ENCODE peak calls at places on chromosome 17, in six cellular contexts. D is GM23248, P is SK-N-SH, J is GM23338, Y is OCI-LY7, S is PC-3. L is an unnamed sample. For H3K4me1, the result is how much of the 10 kb centered on the place peaks cover.

GRCh38 chr17:57881143-57881542 is 31.3 kb upstream of the MRPS23 start:
- DNase-seq in D (peak), P (no peak), J (peak), Y (no peak), S (no peak), L (peak)

GRCh38 chr17:40093005-40093579 is 7.3 kb downstream of the NR1D1 start:
- DNase-seq in D (no peak), P (no peak), J (no peak), Y (no peak), S (no peak), L (no peak)

GRCh38 chr17:31825961-31826691 is 32.9 kb downstream of the COPRS start:
- DNase-seq in D (peak), P (peak), J (no peak), Y (no peak), S (peak), L (peak)

GRCh38 chr17:77723071-77723908 is 235.2 kb upstream of the TNRC6C start:
- DNase-seq in D (no peak), P (no peak), J (no peak), Y (no peak), S (no peak), L (no peak)

GRCh38 chr17:37838276-37838675 is 85.9 kb upstream of the TBC1D3K start:
- DNase-seq in D (no peak), P (no peak), J (no peak), Y (no peak), S (no peak), L (no peak)

GRCh38 chr17:81337449-81337848 is 42.3 kb upstream of the SLC38A10 start:
- DNase-seq in D (no peak), P (peak), J (peak), Y (no peak), S (no peak), L (no peak)

GRCh38 chr17:14760719-14761425 is 460.0 kb downstream of the HS3ST3B1 start:
- DNase-seq in D (peak), P (no peak), J (no peak), Y (no peak), S (no peak), L (peak)

GRCh38 chr17:35568561-35568960 is 7.9 kb upstream of the SLFN14 start:
- DNase-seq in D (peak), P (peak), J (peak), Y (no peak), S (peak), L (peak)

GRCh38 chr17:70552230-70552981 is 383.1 kb downstream of the KCNJ2 start:
- DNase-seq in D (peak), P (peak), J (peak), Y (peak), S (peak), L (peak)

GRCh38 chr17:44464037-44464436 is 39.2 kb downstream of the GPATCH8 start:
- DNase-seq in D (peak), P (no peak), J (no peak), Y (no peak), S (no peak), L (no peak)

GRCh38 chr17:76909971-76910760 is 42.0 kb downstream of the MGAT5B start:
- DNase-seq in D (peak), P (no peak), J (peak), Y (peak), S (peak), L (peak)

DNA sequence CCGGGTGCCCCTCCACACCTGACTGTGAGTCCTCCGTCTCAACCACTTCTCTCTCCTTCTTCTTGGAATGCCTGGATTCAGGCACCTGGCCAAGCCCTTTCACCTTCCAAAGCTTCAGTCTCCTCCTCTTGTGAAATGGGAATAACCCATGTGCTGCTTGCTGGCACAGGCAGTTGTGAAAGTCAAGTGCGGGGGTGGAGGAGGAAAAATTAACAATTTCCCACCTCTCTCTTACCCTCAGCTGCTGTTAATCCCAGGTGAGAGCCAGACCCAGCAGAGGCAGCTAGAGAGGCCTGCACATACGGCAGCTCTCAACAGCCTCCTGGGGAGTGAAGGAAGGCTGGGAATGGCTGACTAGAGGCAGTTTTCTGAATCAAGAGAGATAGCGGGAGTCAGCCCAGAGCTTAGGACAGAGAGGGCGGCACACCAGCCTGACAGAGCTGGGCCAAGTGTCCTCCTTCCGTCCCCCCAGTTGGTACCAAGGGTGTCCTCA is 77.9 kb upstream of the LGALS9 start:
- DNase-seq in D (no peak), P (no peak), J (no peak), Y (no peak), S (peak), L (peak)
- TF ChIP-seq EZH2phosphoT487 in D (no peak), P (no peak), J (no peak), Y (no peak), S (no peak), L (no peak)

DNA sequence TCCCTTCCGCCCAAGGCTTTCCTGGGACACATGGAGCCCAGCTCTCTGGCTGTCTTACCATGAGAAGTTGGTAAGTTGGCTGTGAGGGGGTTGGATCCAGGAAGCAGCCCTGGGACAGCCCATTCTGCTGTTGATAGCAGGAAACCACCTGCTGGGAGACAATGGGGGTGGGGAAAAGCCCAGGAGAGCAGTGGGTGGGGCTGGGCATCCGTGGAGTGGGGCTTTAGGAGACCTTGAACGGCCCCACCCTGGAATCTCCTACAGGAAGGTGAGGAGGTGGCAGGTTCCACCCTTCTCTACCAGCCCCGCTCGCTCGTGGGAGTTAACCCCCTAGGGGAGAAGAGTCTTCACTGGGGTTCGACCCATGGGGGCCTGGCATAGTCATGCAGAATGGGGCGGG is 5.8 kb downstream of the TMEM92 start:
- DNase-seq in D (no peak), P (no peak), J (peak), Y (no peak), S (no peak), L (peak)
- H3K4me1 ChIP-seq in D (under half), P (under half), J (under half), Y (under half), S (under half), L (under half)

DNA sequence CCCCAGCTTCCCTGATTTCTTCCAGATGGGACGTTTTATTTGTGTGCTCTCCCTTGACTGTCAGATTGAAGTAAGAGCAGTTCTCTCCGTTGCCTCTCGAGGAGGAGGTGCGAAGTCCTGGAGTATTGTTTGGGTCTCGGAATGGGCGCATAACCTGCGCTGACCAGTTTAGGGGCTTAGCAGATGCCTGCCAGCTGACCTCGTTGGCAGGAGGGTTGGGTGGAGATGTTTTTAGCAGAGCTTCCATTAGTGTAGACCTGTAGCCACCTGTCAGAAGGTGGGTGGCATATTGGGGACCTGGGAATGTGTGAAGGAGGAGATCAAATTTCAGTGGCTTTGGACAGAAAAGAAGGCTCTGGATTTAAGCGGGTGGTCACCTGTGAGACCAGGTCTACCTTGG is 3.6 kb downstream of the RASD1 start:
- DNase-seq in D (no peak), P (no peak), J (no peak), Y (no peak), S (no peak), L (no peak)
- TF ChIP-seq EZH2phosphoT487 in D (no peak), P (no peak), J (no peak), Y (no peak), S (no peak), L (no peak)

GRCh38 chr17:66449418-66449977 is 147.1 kb downstream of the PRKCA start:
- DNase-seq in D (no peak), P (no peak), J (peak), Y (no peak), S (no peak), L (no peak)

GRCh38 chr17:66446419-66446818 is 144.0 kb downstream of the PRKCA start:
- DNase-seq in D (no peak), P (no peak), J (no peak), Y (peak), S (no peak), L (no peak)

GRCh38 chr17:66448008-66448644 is 145.7 kb downstream of the PRKCA start:
- DNase-seq in D (no peak), P (no peak), J (no peak), Y (no peak), S (no peak), L (no peak)

GRCh38 chr17:66445229-66445628 is 142.8 kb downstream of the PRKCA start:
- DNase-seq in D (peak), P (no peak), J (no peak), Y (no peak), S (no peak), L (no peak)

DNA sequence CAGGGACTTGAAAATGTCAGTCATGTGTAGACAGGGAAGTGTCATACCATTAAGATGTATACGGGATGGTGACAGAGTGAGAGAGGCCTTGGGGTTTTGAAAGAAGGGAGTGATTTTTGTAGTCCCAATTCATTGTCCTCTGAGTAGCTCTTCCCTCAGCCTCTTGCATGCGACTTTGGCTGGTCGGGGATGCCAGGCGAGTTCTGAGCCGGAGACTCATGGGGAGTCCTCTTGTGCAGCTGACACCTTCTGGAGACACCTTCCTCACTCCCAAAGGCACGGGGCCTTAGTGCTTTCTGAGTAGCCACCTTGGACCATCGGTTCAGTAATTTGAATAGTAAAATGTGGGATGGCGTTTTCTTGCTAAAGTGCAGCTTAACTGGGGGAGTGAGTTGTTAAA is 144.7 kb downstream of the PRKCA start:
- DNase-seq in D (no peak), P (no peak), J (no peak), Y (no peak), S (no peak), L (no peak)
- H3K4me1 ChIP-seq in D (under half), P (under half), J (under half), Y (half or more), S (under half), L (under half)

GRCh38 chr17:6413073-6413472 is 21.8 kb downstream of the AIPL1 start:
- DNase-seq in D (peak), P (peak), J (peak), Y (peak), S (peak), L (peak)
- TF ChIP-seq EZH2phosphoT487 in D (no peak), P (no peak), J (no peak), Y (no peak), S (no peak), L (no peak)

GRCh38 chr17:28350271-28350670 is 7.1 kb downstream of the POLDIP2 start:
- DNase-seq in D (no peak), P (no peak), J (no peak), Y (no peak), S (no peak), L (no peak)
- H3K4me1 ChIP-seq in D (under half), P (under half), J (under half), Y (under half), S (under half), L (under half)

DNA sequence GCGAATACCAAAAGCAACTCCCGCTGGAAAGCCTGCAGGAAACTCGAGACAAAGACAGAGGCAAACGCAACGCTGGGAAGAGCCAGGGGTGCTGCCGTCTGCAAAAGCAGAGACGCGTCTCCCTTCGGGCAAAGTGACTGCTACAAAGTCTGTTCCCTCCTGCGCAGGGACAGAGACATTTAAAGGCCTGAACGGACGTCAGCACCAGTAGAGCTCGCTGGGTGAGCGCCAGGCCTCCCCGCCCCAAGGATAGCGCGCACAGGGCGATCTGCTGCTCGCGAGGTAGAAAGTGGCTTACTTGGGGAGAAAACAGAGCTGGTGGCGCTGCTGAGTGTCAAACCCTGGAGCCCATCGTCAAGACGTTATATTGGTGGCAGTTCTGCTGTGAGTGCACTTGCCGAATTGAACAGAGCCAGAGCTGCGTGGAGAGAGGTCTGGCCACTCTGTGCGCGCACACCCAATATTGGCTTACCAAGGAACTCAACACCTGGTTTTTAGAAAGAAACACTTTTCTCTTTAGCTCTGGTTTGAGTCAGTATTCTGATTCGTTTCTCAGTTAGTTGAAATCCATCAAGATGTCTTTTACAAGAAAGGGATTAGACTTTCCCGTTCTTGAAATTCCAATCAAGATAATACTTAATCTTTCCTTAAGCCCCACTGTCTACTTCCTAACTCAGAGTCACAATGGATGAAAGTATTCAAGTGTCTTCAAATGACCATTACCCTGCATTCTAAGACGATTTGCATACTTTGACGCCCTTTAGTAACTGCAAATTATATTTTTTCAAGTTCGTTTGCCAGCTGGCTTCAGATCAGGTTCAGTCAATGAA is 190.1 kb downstream of the USP22 start:
- DNase-seq in D (peak), P (peak), J (peak), Y (no peak), S (peak), L (peak)
- TF ChIP-seq EZH2phosphoT487 in D (no peak), P (no peak), J (no peak), Y (no peak), S (peak), L (no peak)